ENCODE peak calls at places on chromosomes 6 and 20, in six cellular contexts. One of them, this sample, is unnamed.

GRCh38 chr20:25177890-25178321 is 17.6 kb upstream of the ENTPD6 start:
- DNase-seq in esophagus muscularis mucosa: no peak
- DNase-seq in stomach: peak; percentile 81
- DNase-seq in upper lobe of right lung: peak; percentile 67
- DNase-seq in fibroblast of lung: no peak
- DNase-seq in cardiac muscle cell: no peak
- DNase-seq in this sample: peak; percentile 39

GRCh38 chr6:149856256-149856994 is 7.7 kb downstream of the LRP11 start:
- DNase-seq in esophagus muscularis mucosa: no peak
- DNase-seq in stomach: no peak
- DNase-seq in upper lobe of right lung: no peak
- DNase-seq in fibroblast of lung: no peak
- DNase-seq in cardiac muscle cell: no peak
- DNase-seq in this sample: no peak

GRCh38 chr6:133428299-133428698 is 187.1 kb downstream of the EYA4 start:
- DNase-seq in esophagus muscularis mucosa: no peak
- DNase-seq in stomach: no peak
- DNase-seq in upper lobe of right lung: no peak
- DNase-seq in fibroblast of lung: no peak
- DNase-seq in cardiac muscle cell: no peak
- DNase-seq in this sample: peak; percentile 11

GRCh38 chr6:35650015-35650414 is 38.7 kb downstream of the FKBP5 start:
- DNase-seq in esophagus muscularis mucosa: no peak
- DNase-seq in stomach: no peak
- DNase-seq in upper lobe of right lung: no peak
- DNase-seq in fibroblast of lung: no peak
- DNase-seq in cardiac muscle cell: no peak
- DNase-seq in this sample: no peak

GRCh38 chr6:14130431-14131075 is 13.0 kb downstream of the CD83 start:
- DNase-seq in esophagus muscularis mucosa: no peak
- DNase-seq in stomach: no peak
- DNase-seq in upper lobe of right lung: no peak
- DNase-seq in fibroblast of lung: no peak
- DNase-seq in cardiac muscle cell: no peak
- DNase-seq in this sample: peak; percentile 74

GRCh38 chr6:43949451-43950110 is 177.7 kb downstream of the MRPL14 start:
- DNase-seq in esophagus muscularis mucosa: no peak
- DNase-seq in stomach: no peak
- DNase-seq in upper lobe of right lung: no peak
- DNase-seq in fibroblast of lung: no peak
- DNase-seq in cardiac muscle cell: no peak
- DNase-seq in this sample: no peak

GRCh38 chr6:137823826-137824501 is 43.1 kb upstream of the TNFAIP3 start:
- DNase-seq in esophagus muscularis mucosa: no peak
- DNase-seq in stomach: peak; percentile 32
- DNase-seq in upper lobe of right lung: no peak
- DNase-seq in fibroblast of lung: peak; percentile 84
- DNase-seq in cardiac muscle cell: peak; percentile 51
- DNase-seq in this sample: peak; percentile 95

GRCh38 chr6:96522469-96523009 is 933 bp downstream of the UFL1 start:
- DNase-seq in esophagus muscularis mucosa: no peak
- DNase-seq in stomach: no peak
- DNase-seq in upper lobe of right lung: no peak
- DNase-seq in fibroblast of lung: peak; percentile 37
- DNase-seq in cardiac muscle cell: peak; percentile 3
- DNase-seq in this sample: no peak

GRCh38 chr6:64733433-64733832 is 973.6 kb downstream of the EYS start:
- DNase-seq in esophagus muscularis mucosa: no peak
- DNase-seq in stomach: no peak
- DNase-seq in upper lobe of right lung: no peak
- DNase-seq in fibroblast of lung: no peak
- DNase-seq in cardiac muscle cell: no peak
- DNase-seq in this sample: no peak

GRCh38 chr6:158073776-158074175 is 92.1 kb downstream of the SYNJ2 start:
- DNase-seq in esophagus muscularis mucosa: no peak
- DNase-seq in stomach: no peak
- DNase-seq in upper lobe of right lung: no peak
- DNase-seq in fibroblast of lung: peak; percentile 14
- DNase-seq in cardiac muscle cell: no peak
- DNase-seq in this sample: no peak

GRCh38 chr20:33166533-33167113 is 1.3 kb upstream of the BPIFA2 start:
- DNase-seq in esophagus muscularis mucosa: no peak
- DNase-seq in stomach: no peak
- DNase-seq in upper lobe of right lung: no peak
- DNase-seq in fibroblast of lung: no peak
- DNase-seq in cardiac muscle cell: no peak
- DNase-seq in this sample: no peak

GRCh38 chr20:23161244-23161875 is 75.2 kb upstream of the CD93 start:
- DNase-seq in esophagus muscularis mucosa: peak; percentile 88
- DNase-seq in stomach: no peak
- DNase-seq in upper lobe of right lung: no peak
- DNase-seq in fibroblast of lung: no peak
- DNase-seq in cardiac muscle cell: no peak
- DNase-seq in this sample: peak; percentile 65

GRCh38 chr6:78533876-78534275 is 333.5 kb upstream of the IRAK1BP1 start:
- DNase-seq in esophagus muscularis mucosa: no peak
- DNase-seq in stomach: no peak
- DNase-seq in upper lobe of right lung: no peak
- DNase-seq in fibroblast of lung: no peak
- DNase-seq in cardiac muscle cell: no peak
- DNase-seq in this sample: no peak

GRCh38 chr6:87759491-87760010 is 57.5 kb upstream of the AKIRIN2 start:
- DNase-seq in esophagus muscularis mucosa: no peak
- DNase-seq in stomach: no peak
- DNase-seq in upper lobe of right lung: no peak
- DNase-seq in fibroblast of lung: no peak
- DNase-seq in cardiac muscle cell: no peak
- DNase-seq in this sample: no peak

GRCh38 chr20:5061209-5061608 is 58.5 kb downstream of the PCNA start:
- DNase-seq in esophagus muscularis mucosa: no peak
- DNase-seq in stomach: no peak
- DNase-seq in upper lobe of right lung: no peak
- DNase-seq in fibroblast of lung: no peak
- DNase-seq in cardiac muscle cell: no peak
- DNase-seq in this sample: peak; percentile 98

GRCh38 chr6:157063176-157063934 is 260.0 kb downstream of the TMEM242 start:
- DNase-seq in esophagus muscularis mucosa: no peak
- DNase-seq in stomach: no peak
- DNase-seq in upper lobe of right lung: no peak
- DNase-seq in fibroblast of lung: no peak
- DNase-seq in cardiac muscle cell: no peak
- DNase-seq in this sample: peak; percentile 37

GRCh38 chr6:122337645-122338044 is 61.8 kb upstream of the HSF2 start:
- DNase-seq in esophagus muscularis mucosa: no peak
- DNase-seq in stomach: no peak
- DNase-seq in upper lobe of right lung: no peak
- DNase-seq in fibroblast of lung: no peak
- DNase-seq in cardiac muscle cell: no peak
- DNase-seq in this sample: no peak

GRCh38 chr6:140002406-140003022 is 628.1 kb upstream of the CITED2 start:
- DNase-seq in esophagus muscularis mucosa: no peak
- DNase-seq in stomach: no peak
- DNase-seq in upper lobe of right lung: no peak
- DNase-seq in fibroblast of lung: peak; percentile 41
- DNase-seq in cardiac muscle cell: no peak
- DNase-seq in this sample: no peak

GRCh38 chr6:68635706-68636513 is 828 bp downstream of the ADGRB3 start:
- DNase-seq in esophagus muscularis mucosa: no peak
- DNase-seq in stomach: no peak
- DNase-seq in upper lobe of right lung: peak; percentile 65
- DNase-seq in fibroblast of lung: peak; percentile 53
- DNase-seq in cardiac muscle cell: peak; percentile 45
- DNase-seq in this sample: no peak
- H3K27me3 ChIP-seq in esophagus muscularis mucosa: peaks cover 27% of the 10 kb centered on the region
- H3K27me3 ChIP-seq in stomach: peaks cover 28% of the 10 kb centered on the region
- H3K27me3 ChIP-seq in upper lobe of right lung: peaks cover 18% of the 10 kb centered on the region
- H3K27me3 ChIP-seq in fibroblast of lung: peaks cover 11% of the 10 kb centered on the region
- H3K27me3 ChIP-seq in cardiac muscle cell: peaks cover 81% of the 10 kb centered on the region
- H3K27me3 ChIP-seq in this sample: peaks cover 13% of the 10 kb centered on the region

GRCh38 chr20:63178445-63178818 is 37.5 kb downstream of the YTHDF1 start:
- DNase-seq in esophagus muscularis mucosa: no peak
- DNase-seq in stomach: no peak
- DNase-seq in upper lobe of right lung: no peak
- DNase-seq in fibroblast of lung: no peak
- DNase-seq in cardiac muscle cell: no peak
- DNase-seq in this sample: no peak
- H3K27me3 ChIP-seq in esophagus muscularis mucosa: peaks cover 100% of the 10 kb centered on the region
- H3K27me3 ChIP-seq in stomach: peaks cover 100% of the 10 kb centered on the region
- H3K27me3 ChIP-seq in upper lobe of right lung: peaks cover 83% of the 10 kb centered on the region
- H3K27me3 ChIP-seq in fibroblast of lung: peaks cover 51% of the 10 kb centered on the region
- H3K27me3 ChIP-seq in cardiac muscle cell: peaks cover 83% of the 10 kb centered on the region
- H3K27me3 ChIP-seq in this sample: peaks cover 50% of the 10 kb centered on the region

GRCh38 chr20:20364016-20364746 is 3.7 kb upstream of the INSM1 start:
- DNase-seq in esophagus muscularis mucosa: peak; percentile 55
- DNase-seq in stomach: no peak
- DNase-seq in upper lobe of right lung: no peak
- DNase-seq in fibroblast of lung: no peak
- DNase-seq in cardiac muscle cell: peak; percentile 14
- DNase-seq in this sample: no peak

GRCh38 chr20:20364747-20365558 is 3.0 kb upstream of the INSM1 start:
- DNase-seq in esophagus muscularis mucosa: peak; percentile 79
- DNase-seq in stomach: no peak
- DNase-seq in upper lobe of right lung: no peak
- DNase-seq in fibroblast of lung: no peak
- DNase-seq in cardiac muscle cell: no peak
- DNase-seq in this sample: no peak

GRCh38 chr20:20360464-20360863 is 7.4 kb upstream of the INSM1 start:
- DNase-seq in esophagus muscularis mucosa: no peak
- DNase-seq in stomach: peak; percentile 45
- DNase-seq in upper lobe of right lung: no peak
- DNase-seq in fibroblast of lung: peak; percentile 71
- DNase-seq in cardiac muscle cell: peak; percentile 65
- DNase-seq in this sample: peak; percentile 60

GRCh38 chr20:20363449-20364015 is 4.4 kb upstream of the INSM1 start:
- DNase-seq in esophagus muscularis mucosa: no peak
- DNase-seq in stomach: no peak
- DNase-seq in upper lobe of right lung: no peak
- DNase-seq in fibroblast of lung: no peak
- DNase-seq in cardiac muscle cell: peak; percentile 5
- DNase-seq in this sample: no peak

DNA sequence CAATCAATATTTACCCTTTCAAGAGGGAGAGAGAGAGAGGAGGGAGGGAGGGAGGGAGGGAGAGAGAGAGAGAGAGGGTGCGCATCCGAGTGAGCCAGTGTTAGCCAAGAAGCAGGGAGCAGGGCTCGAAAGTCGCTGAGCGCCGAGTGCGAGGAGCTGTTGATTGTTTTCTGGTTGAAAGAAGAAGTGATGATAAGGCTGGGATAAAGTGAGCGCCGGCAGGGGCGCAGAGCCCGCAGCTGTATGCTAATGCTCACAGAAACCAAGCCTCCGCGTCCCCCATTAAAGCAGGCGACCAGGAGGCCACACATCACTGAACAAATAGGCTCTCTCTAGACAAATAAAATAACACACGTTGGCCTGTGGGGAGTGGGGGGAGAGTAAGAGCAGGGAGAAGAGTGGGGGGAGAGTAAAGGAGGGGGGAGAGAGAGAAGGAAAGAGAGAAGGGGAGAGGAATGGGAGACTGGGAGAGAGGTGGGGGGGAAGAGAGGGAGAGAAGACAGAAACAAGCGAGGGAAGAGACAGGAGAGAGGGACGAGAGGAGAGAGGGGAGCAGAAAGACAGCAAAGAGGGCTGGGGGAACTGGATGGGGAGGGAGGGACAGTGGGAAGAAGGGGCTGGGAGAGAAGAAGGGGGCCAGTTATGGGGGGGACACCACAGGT is 5.0 kb upstream of the INSM1 start:
- DNase-seq in esophagus muscularis mucosa: no peak
- DNase-seq in stomach: no peak
- DNase-seq in upper lobe of right lung: no peak
- DNase-seq in fibroblast of lung: no peak
- DNase-seq in cardiac muscle cell: peak; percentile 30
- DNase-seq in this sample: no peak
- H3K27me3 ChIP-seq in esophagus muscularis mucosa: peaks cover 86% of the 10 kb centered on the region
- H3K27me3 ChIP-seq in stomach: peaks cover 66% of the 10 kb centered on the region
- H3K27me3 ChIP-seq in upper lobe of right lung: peaks cover 73% of the 10 kb centered on the region
- H3K27me3 ChIP-seq in fibroblast of lung: peaks cover 63% of the 10 kb centered on the region
- H3K27me3 ChIP-seq in cardiac muscle cell: peaks cover 97% of the 10 kb centered on the region
- H3K27me3 ChIP-seq in this sample: peaks cover 49% of the 10 kb centered on the region

DNA sequence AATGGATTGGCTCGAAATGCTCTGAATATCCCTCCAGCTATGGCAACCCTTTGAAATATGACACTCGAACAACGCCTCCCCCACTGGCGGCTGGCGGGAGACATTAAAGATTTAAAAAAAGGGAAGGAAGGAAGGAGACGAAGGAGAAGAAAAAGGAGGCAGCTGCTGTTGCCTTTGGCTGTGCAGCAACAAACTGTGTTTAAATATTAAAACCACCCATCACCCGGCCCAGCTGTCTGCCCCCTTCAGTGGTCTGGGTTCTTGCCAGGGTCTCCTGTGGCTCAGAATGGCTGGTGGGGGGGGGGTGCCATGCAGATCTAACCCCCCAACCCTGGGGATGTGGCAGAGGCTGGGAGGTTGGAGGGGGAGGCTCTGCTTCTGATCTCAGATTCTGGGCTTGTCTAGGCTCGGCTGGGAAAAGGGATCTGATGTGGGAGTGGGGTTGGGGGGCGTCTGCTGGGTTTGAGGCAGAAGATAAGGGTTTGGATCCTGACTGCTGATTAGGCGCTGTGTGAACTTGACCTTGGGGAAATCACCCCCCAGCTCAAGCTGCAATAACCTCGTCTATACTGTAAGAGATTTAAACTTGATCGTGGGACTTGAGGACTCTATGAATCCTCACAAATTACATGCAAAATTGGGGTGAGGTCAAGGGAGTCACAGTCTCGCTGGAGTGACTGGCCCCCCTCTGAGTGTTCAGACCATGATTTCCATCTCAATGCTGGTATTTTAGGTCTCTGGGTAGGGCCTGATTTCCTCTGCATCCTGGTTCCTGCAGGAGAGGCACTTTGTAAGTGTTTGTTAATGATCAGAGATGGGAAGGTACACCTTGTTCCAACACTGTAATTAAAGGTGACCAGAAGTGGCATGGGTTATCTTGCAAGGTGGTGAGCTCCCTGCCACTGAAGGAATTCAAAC is 40.3 kb upstream of the BLCAP start:
- DNase-seq in esophagus muscularis mucosa: peak; percentile 87
- DNase-seq in stomach: no peak
- DNase-seq in upper lobe of right lung: no peak
- DNase-seq in fibroblast of lung: no peak
- DNase-seq in cardiac muscle cell: peak; percentile 55
- DNase-seq in this sample: no peak
- H3K27me3 ChIP-seq in esophagus muscularis mucosa: peaks cover 45% of the 10 kb centered on the region
- H3K27me3 ChIP-seq in stomach: peaks cover 49% of the 10 kb centered on the region
- H3K27me3 ChIP-seq in upper lobe of right lung: peaks cover 52% of the 10 kb centered on the region
- H3K27me3 ChIP-seq in fibroblast of lung: peaks cover 28% of the 10 kb centered on the region
- H3K27me3 ChIP-seq in cardiac muscle cell: no peaks in the 10 kb centered on the region
- H3K27me3 ChIP-seq in this sample: peaks cover 3% of the 10 kb centered on the region

GRCh38 chr6:53615633-53616449 is 49.7 kb downstream of the KLHL31 start:
- DNase-seq in esophagus muscularis mucosa: no peak
- DNase-seq in stomach: peak; percentile 38
- DNase-seq in upper lobe of right lung: no peak
- DNase-seq in fibroblast of lung: peak; percentile 82
- DNase-seq in cardiac muscle cell: no peak
- DNase-seq in this sample: peak; percentile 99
- H3K27me3 ChIP-seq in esophagus muscularis mucosa: no peaks in the 10 kb centered on the region
- H3K27me3 ChIP-seq in stomach: no peaks in the 10 kb centered on the region
- H3K27me3 ChIP-seq in upper lobe of right lung: peaks cover 5% of the 10 kb centered on the region
- H3K27me3 ChIP-seq in fibroblast of lung: no peaks in the 10 kb centered on the region
- H3K27me3 ChIP-seq in cardiac muscle cell: no peaks in the 10 kb centered on the region
- H3K27me3 ChIP-seq in this sample: no peaks in the 10 kb centered on the region

GRCh38 chr20:3446779-3447178 is 24.0 kb upstream of the ATRN start:
- DNase-seq in esophagus muscularis mucosa: no peak
- DNase-seq in stomach: no peak
- DNase-seq in upper lobe of right lung: no peak
- DNase-seq in fibroblast of lung: no peak
- DNase-seq in cardiac muscle cell: no peak
- DNase-seq in this sample: no peak
- H3K27me3 ChIP-seq in esophagus muscularis mucosa: no peaks in the 10 kb centered on the region
- H3K27me3 ChIP-seq in stomach: no peaks in the 10 kb centered on the region
- H3K27me3 ChIP-seq in upper lobe of right lung: no peaks in the 10 kb centered on the region
- H3K27me3 ChIP-seq in fibroblast of lung: peaks cover 3% of the 10 kb centered on the region
- H3K27me3 ChIP-seq in cardiac muscle cell: no peaks in the 10 kb centered on the region
- H3K27me3 ChIP-seq in this sample: no peaks in the 10 kb centered on the region

GRCh38 chr6:28725890-28726348 is 197.9 kb downstream of the TRIM27 start:
- DNase-seq in esophagus muscularis mucosa: peak; percentile 14
- DNase-seq in stomach: no peak
- DNase-seq in upper lobe of right lung: no peak
- DNase-seq in fibroblast of lung: no peak
- DNase-seq in cardiac muscle cell: no peak
- DNase-seq in this sample: peak; percentile 71
- H3K27me3 ChIP-seq in esophagus muscularis mucosa: peaks cover 89% of the 10 kb centered on the region
- H3K27me3 ChIP-seq in stomach: peaks cover 14% of the 10 kb centered on the region
- H3K27me3 ChIP-seq in upper lobe of right lung: peaks cover 32% of the 10 kb centered on the region
- H3K27me3 ChIP-seq in fibroblast of lung: no peaks in the 10 kb centered on the region
- H3K27me3 ChIP-seq in cardiac muscle cell: peaks cover 42% of the 10 kb centered on the region
- H3K27me3 ChIP-seq in this sample: no peaks in the 10 kb centered on the region